ENCODE peak calls at places on chromosomes 13 and 19, in eight cellular contexts. One of them, this sample, is unnamed.

GRCh38 chr13:113592571-113592970 is 8.0 kb downstream of the TFDP1 start:
- DNase-seq in transverse colon: peak; percentile 6
- DNase-seq in keratinocyte: no peak
- DNase-seq in fibroblast of pulmonary artery: no peak
- DNase-seq in fibroblast of mammary gland: no peak
- DNase-seq in cardiac fibroblast: no peak
- DNase-seq in right lobe of liver: peak; percentile 38
- DNase-seq in Jurkat, Clone E6-1: no peak
- DNase-seq in this sample: no peak

GRCh38 chr19:52946322-52947310 is 16.1 kb downstream of the ZNF816 start:
- DNase-seq in transverse colon: peak; percentile 73
- DNase-seq in keratinocyte: no peak
- DNase-seq in fibroblast of pulmonary artery: no peak
- DNase-seq in fibroblast of mammary gland: peak; percentile 21
- DNase-seq in cardiac fibroblast: peak; percentile 14
- DNase-seq in right lobe of liver: peak; percentile 48
- DNase-seq in Jurkat, Clone E6-1: no peak
- DNase-seq in this sample: no peak

GRCh38 chr13:50909605-50910482 is at the start of gene RNASEH2B:
- DNase-seq in transverse colon: peak; percentile 73
- DNase-seq in keratinocyte: no peak
- DNase-seq in fibroblast of pulmonary artery: peak; percentile 62
- DNase-seq in fibroblast of mammary gland: peak; percentile 51
- DNase-seq in cardiac fibroblast: peak; percentile 59
- DNase-seq in right lobe of liver: peak; percentile 83
- DNase-seq in Jurkat, Clone E6-1: peak; percentile 77
- DNase-seq in this sample: no peak

GRCh38 chr13:73215807-73216206 is 157.0 kb downstream of the KLF5 start:
- DNase-seq in transverse colon: peak; percentile 26
- DNase-seq in keratinocyte: no peak
- DNase-seq in fibroblast of pulmonary artery: peak; percentile 17
- DNase-seq in fibroblast of mammary gland: peak; percentile 21
- DNase-seq in cardiac fibroblast: peak; percentile 21
- DNase-seq in right lobe of liver: no peak
- DNase-seq in Jurkat, Clone E6-1: no peak
- DNase-seq in this sample: no peak

GRCh38 chr13:110521296-110521680 is 40.2 kb downstream of the RAB20 start:
- DNase-seq in transverse colon: no peak
- DNase-seq in keratinocyte: no peak
- DNase-seq in fibroblast of pulmonary artery: no peak
- DNase-seq in fibroblast of mammary gland: no peak
- DNase-seq in cardiac fibroblast: no peak
- DNase-seq in right lobe of liver: no peak
- DNase-seq in Jurkat, Clone E6-1: no peak
- DNase-seq in this sample: no peak

GRCh38 chr13:97710797-97711196 is 242.7 kb upstream of the IPO5 start:
- DNase-seq in transverse colon: no peak
- DNase-seq in keratinocyte: no peak
- DNase-seq in fibroblast of pulmonary artery: no peak
- DNase-seq in fibroblast of mammary gland: no peak
- DNase-seq in cardiac fibroblast: peak; percentile 5
- DNase-seq in right lobe of liver: no peak
- DNase-seq in Jurkat, Clone E6-1: no peak
- DNase-seq in this sample: no peak

GRCh38 chr19:53102701-53103140 is 501 bp downstream of the ZNF160 start:
- DNase-seq in transverse colon: peak; percentile 19
- DNase-seq in keratinocyte: no peak
- DNase-seq in fibroblast of pulmonary artery: peak; percentile 44
- DNase-seq in fibroblast of mammary gland: peak; percentile 32
- DNase-seq in cardiac fibroblast: peak; percentile 51
- DNase-seq in right lobe of liver: no peak
- DNase-seq in Jurkat, Clone E6-1: peak; percentile 12
- DNase-seq in this sample: peak; percentile 0

GRCh38 chr19:10962863-10963262 is 2.0 kb downstream of the SMARCA4 start:
- DNase-seq in transverse colon: no peak
- DNase-seq in keratinocyte: no peak
- DNase-seq in fibroblast of pulmonary artery: no peak
- DNase-seq in fibroblast of mammary gland: no peak
- DNase-seq in cardiac fibroblast: no peak
- DNase-seq in right lobe of liver: no peak
- DNase-seq in Jurkat, Clone E6-1: no peak
- DNase-seq in this sample: no peak

GRCh38 chr19:51688665-51689571 is 4.2 kb upstream of the SPACA6 start:
- DNase-seq in transverse colon: peak; percentile 82
- DNase-seq in keratinocyte: no peak
- DNase-seq in fibroblast of pulmonary artery: peak; percentile 97
- DNase-seq in fibroblast of mammary gland: peak; percentile 92
- DNase-seq in cardiac fibroblast: peak; percentile 97
- DNase-seq in right lobe of liver: peak; percentile 82
- DNase-seq in Jurkat, Clone E6-1: no peak
- DNase-seq in this sample: peak; percentile 93

GRCh38 chr13:27810461-27810860 is 18.2 kb downstream of the GSX1 start:
- DNase-seq in transverse colon: no peak
- DNase-seq in keratinocyte: no peak
- DNase-seq in fibroblast of pulmonary artery: no peak
- DNase-seq in fibroblast of mammary gland: no peak
- DNase-seq in cardiac fibroblast: no peak
- DNase-seq in right lobe of liver: no peak
- DNase-seq in Jurkat, Clone E6-1: no peak
- DNase-seq in this sample: no peak

GRCh38 chr13:32734511-32734910 is 148.3 kb downstream of the PDS5B start:
- DNase-seq in transverse colon: no peak
- DNase-seq in keratinocyte: peak; percentile 50
- DNase-seq in fibroblast of pulmonary artery: peak; percentile 73
- DNase-seq in fibroblast of mammary gland: peak; percentile 90
- DNase-seq in cardiac fibroblast: peak; percentile 86
- DNase-seq in right lobe of liver: no peak
- DNase-seq in Jurkat, Clone E6-1: no peak
- DNase-seq in this sample: peak; percentile 78

GRCh38 chr13:26335158-26335557 is 81.2 kb downstream of the CDK8 start:
- DNase-seq in transverse colon: no peak
- DNase-seq in keratinocyte: no peak
- DNase-seq in fibroblast of pulmonary artery: no peak
- DNase-seq in fibroblast of mammary gland: no peak
- DNase-seq in cardiac fibroblast: no peak
- DNase-seq in right lobe of liver: no peak
- DNase-seq in Jurkat, Clone E6-1: no peak
- DNase-seq in this sample: no peak

GRCh38 chr19:58349590-58349989 is 3.7 kb downstream of the A1BG start:
- DNase-seq in transverse colon: no peak
- DNase-seq in keratinocyte: no peak
- DNase-seq in fibroblast of pulmonary artery: no peak
- DNase-seq in fibroblast of mammary gland: no peak
- DNase-seq in cardiac fibroblast: no peak
- DNase-seq in right lobe of liver: no peak
- DNase-seq in Jurkat, Clone E6-1: no peak
- DNase-seq in this sample: no peak

GRCh38 chr19:58351558-58351878 is 1.8 kb downstream of the A1BG start:
- DNase-seq in transverse colon: no peak
- DNase-seq in keratinocyte: no peak
- DNase-seq in fibroblast of pulmonary artery: no peak
- DNase-seq in fibroblast of mammary gland: no peak
- DNase-seq in cardiac fibroblast: no peak
- DNase-seq in right lobe of liver: peak; percentile 65
- DNase-seq in Jurkat, Clone E6-1: no peak
- DNase-seq in this sample: no peak

GRCh38 chr19:58350871-58351557 is 2.3 kb downstream of the A1BG start:
- DNase-seq in transverse colon: no peak
- DNase-seq in keratinocyte: no peak
- DNase-seq in fibroblast of pulmonary artery: no peak
- DNase-seq in fibroblast of mammary gland: no peak
- DNase-seq in cardiac fibroblast: no peak
- DNase-seq in right lobe of liver: no peak
- DNase-seq in Jurkat, Clone E6-1: no peak
- DNase-seq in this sample: no peak

GRCh38 chr19:58351996-58352755 is 1.1 kb downstream of the A1BG start:
- DNase-seq in transverse colon: no peak
- DNase-seq in keratinocyte: no peak
- DNase-seq in fibroblast of pulmonary artery: no peak
- DNase-seq in fibroblast of mammary gland: no peak
- DNase-seq in cardiac fibroblast: no peak
- DNase-seq in right lobe of liver: no peak
- DNase-seq in Jurkat, Clone E6-1: no peak
- DNase-seq in this sample: no peak

GRCh38 chr19:58350001-58350801 is 3.1 kb downstream of the A1BG start:
- DNase-seq in transverse colon: no peak
- DNase-seq in keratinocyte: no peak
- DNase-seq in fibroblast of pulmonary artery: no peak
- DNase-seq in fibroblast of mammary gland: no peak
- DNase-seq in cardiac fibroblast: no peak
- DNase-seq in right lobe of liver: peak; percentile 68
- DNase-seq in Jurkat, Clone E6-1: no peak
- DNase-seq in this sample: no peak
- H3K4me3 ChIP-seq in transverse colon: no peak overlapping the region
- H3K4me3 ChIP-seq in keratinocyte: no peak overlapping the region
- H3K4me3 ChIP-seq in fibroblast of pulmonary artery: no peak overlapping the region
- H3K4me3 ChIP-seq in fibroblast of mammary gland: no peak overlapping the region
- H3K4me3 ChIP-seq in cardiac fibroblast: no peak overlapping the region
- H3K4me3 ChIP-seq in right lobe of liver: peak overlapping the region; percentile 69
- H3K4me3 ChIP-seq in Jurkat, Clone E6-1: no peak overlapping the region
- H3K4me3 ChIP-seq in this sample: no peak overlapping the region

GRCh38 chr19:16112778-16113177 is 1.1 kb downstream of the RAB8A start:
- DNase-seq in transverse colon: no peak
- DNase-seq in keratinocyte: no peak
- DNase-seq in fibroblast of pulmonary artery: no peak
- DNase-seq in fibroblast of mammary gland: no peak
- DNase-seq in cardiac fibroblast: no peak
- DNase-seq in right lobe of liver: no peak
- DNase-seq in Jurkat, Clone E6-1: no peak
- DNase-seq in this sample: no peak
- H3K4me3 ChIP-seq in transverse colon: no peak overlapping the region
- H3K4me3 ChIP-seq in keratinocyte: peak overlapping the region; percentile 99
- H3K4me3 ChIP-seq in fibroblast of pulmonary artery: peak overlapping the region; percentile 97
- H3K4me3 ChIP-seq in fibroblast of mammary gland: peak overlapping the region; percentile 93
- H3K4me3 ChIP-seq in cardiac fibroblast: peak overlapping the region; percentile 96
- H3K4me3 ChIP-seq in right lobe of liver: peak overlapping the region; percentile 91
- H3K4me3 ChIP-seq in Jurkat, Clone E6-1: peak overlapping the region; percentile 95
- H3K4me3 ChIP-seq in this sample: peak overlapping the region; percentile 94

GRCh38 chr19:40530091-40530901 is 46.4 kb upstream of the SHKBP1 start:
- DNase-seq in transverse colon: no peak
- DNase-seq in keratinocyte: no peak
- DNase-seq in fibroblast of pulmonary artery: no peak
- DNase-seq in fibroblast of mammary gland: no peak
- DNase-seq in cardiac fibroblast: no peak
- DNase-seq in right lobe of liver: no peak
- DNase-seq in Jurkat, Clone E6-1: no peak
- DNase-seq in this sample: no peak
- H3K4me3 ChIP-seq in transverse colon: no peak overlapping the region
- H3K4me3 ChIP-seq in keratinocyte: no peak overlapping the region
- H3K4me3 ChIP-seq in fibroblast of pulmonary artery: no peak overlapping the region
- H3K4me3 ChIP-seq in fibroblast of mammary gland: no peak overlapping the region
- H3K4me3 ChIP-seq in cardiac fibroblast: no peak overlapping the region
- H3K4me3 ChIP-seq in right lobe of liver: no peak overlapping the region
- H3K4me3 ChIP-seq in Jurkat, Clone E6-1: peak overlapping the region; percentile 38
- H3K4me3 ChIP-seq in this sample: peak overlapping the region; percentile 28

DNA sequence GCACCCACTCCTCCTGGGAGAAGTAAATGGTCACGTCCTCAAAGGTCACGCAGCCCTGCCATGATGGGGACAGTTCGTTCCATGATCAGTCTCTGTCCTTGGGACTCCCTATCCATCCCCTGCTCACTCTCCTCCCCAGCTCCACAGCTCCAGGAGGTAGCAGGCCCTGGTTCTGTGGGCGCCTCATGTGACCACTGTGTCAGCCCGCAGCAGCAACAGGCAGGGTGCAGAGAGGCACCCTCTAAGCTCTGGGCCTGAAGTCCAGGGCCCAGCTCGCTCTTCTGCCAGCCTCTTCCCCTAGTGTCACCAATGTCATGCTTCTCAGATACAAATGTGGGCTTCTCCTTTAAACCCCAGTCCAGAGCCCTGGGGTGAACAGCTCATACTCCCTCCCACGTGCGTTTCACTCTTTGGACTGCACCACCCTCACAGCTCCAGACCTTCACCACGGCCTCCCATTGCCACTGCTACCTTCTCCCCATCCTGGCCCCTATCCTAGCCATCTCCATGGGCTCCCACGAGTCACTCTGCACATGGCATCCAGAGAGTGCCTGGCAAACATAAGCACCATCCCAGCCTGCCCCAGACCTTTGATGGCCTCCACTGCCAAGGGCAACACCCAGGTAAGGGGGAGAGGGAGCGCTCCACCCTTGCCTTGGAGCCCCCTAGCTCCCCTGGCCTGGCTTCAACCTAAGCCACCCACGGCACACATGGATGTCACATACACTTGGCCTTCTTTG is 2.9 kb downstream of the ZNF792 start:
- DNase-seq in transverse colon: no peak
- DNase-seq in keratinocyte: no peak
- DNase-seq in fibroblast of pulmonary artery: no peak
- DNase-seq in fibroblast of mammary gland: no peak
- DNase-seq in cardiac fibroblast: no peak
- DNase-seq in right lobe of liver: no peak
- DNase-seq in Jurkat, Clone E6-1: no peak
- DNase-seq in this sample: no peak
- H3K4me3 ChIP-seq in transverse colon: no peak overlapping the region
- H3K4me3 ChIP-seq in keratinocyte: no peak overlapping the region
- H3K4me3 ChIP-seq in fibroblast of pulmonary artery: peak overlapping the region; percentile 88
- H3K4me3 ChIP-seq in fibroblast of mammary gland: no peak overlapping the region
- H3K4me3 ChIP-seq in cardiac fibroblast: no peak overlapping the region
- H3K4me3 ChIP-seq in right lobe of liver: no peak overlapping the region
- H3K4me3 ChIP-seq in Jurkat, Clone E6-1: no peak overlapping the region
- H3K4me3 ChIP-seq in this sample: no peak overlapping the region

DNA sequence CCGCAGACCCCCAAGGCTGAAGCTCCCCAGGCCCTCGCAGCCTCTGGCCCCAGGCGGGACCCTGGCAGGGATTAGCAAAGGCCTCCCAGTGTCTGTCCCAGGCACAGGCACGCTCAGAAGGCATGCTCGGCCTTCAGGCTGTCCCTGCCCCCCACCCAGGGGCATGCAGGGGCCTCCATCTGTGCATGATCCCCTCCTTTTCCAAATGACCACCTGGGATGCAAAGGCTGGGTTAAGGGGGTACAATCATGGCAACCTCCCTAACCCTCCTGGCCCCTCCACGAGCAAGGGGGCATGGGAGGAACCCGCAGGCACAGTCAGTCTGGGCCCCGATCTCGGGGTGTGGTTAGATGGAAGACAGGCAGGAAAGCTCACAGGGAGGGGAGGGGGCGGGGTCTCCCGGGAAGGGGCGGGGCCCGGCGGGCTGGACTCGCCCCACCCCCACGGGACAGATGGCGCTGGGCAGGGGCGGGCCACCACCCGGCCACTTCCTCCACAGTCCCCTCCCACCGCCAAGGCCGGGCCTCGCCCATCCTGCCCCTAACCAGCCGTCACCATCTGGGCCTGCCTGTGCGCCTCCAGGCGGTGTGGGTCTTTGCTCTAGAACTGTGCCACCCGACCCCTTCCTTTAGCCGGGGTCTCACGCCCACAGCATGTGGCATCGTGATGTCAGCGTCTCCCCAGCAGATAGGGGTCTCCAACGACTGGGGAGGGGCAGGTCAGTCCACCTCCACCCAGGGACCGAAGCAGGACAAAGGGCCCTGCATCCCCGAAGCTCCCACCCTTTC is 7.0 kb upstream of the REXO1 start:
- DNase-seq in transverse colon: peak; percentile 96
- DNase-seq in keratinocyte: peak; percentile 52
- DNase-seq in fibroblast of pulmonary artery: peak; percentile 85
- DNase-seq in fibroblast of mammary gland: peak; percentile 65
- DNase-seq in cardiac fibroblast: peak; percentile 90
- DNase-seq in right lobe of liver: peak; percentile 85
- DNase-seq in Jurkat, Clone E6-1: peak; percentile 77
- DNase-seq in this sample: peak; percentile 54
- H3K4me3 ChIP-seq in transverse colon: no peak overlapping the region
- H3K4me3 ChIP-seq in keratinocyte: peak overlapping the region; percentile 73
- H3K4me3 ChIP-seq in fibroblast of pulmonary artery: peak overlapping the region; percentile 25
- H3K4me3 ChIP-seq in fibroblast of mammary gland: no peak overlapping the region
- H3K4me3 ChIP-seq in cardiac fibroblast: peak overlapping the region; percentile 11
- H3K4me3 ChIP-seq in right lobe of liver: peak overlapping the region; percentile 10
- H3K4me3 ChIP-seq in Jurkat, Clone E6-1: peak overlapping the region; percentile 52
- H3K4me3 ChIP-seq in this sample: peak overlapping the region; percentile 43

This sample was measured in skeletal muscle cell.